ENCODE peak calls at places on chromosomes 11 and 22, in five cellular contexts. One of them, this sample, is unnamed.

GRCh38 chr22:33210129-33210784 is 152.1 kb upstream of the SYN3 start:
- DNase-seq in cardiac muscle cell: peak
- DNase-seq in activated CD4-positive, alpha-beta T cell treated with anti-CD3 and anti-CD28 coated beads for 24 hours: no peak
- DNase-seq in NCI-H2029: peak
- DNase-seq in NCI-H1417: peak
- DNase-seq in this sample: peak

GRCh38 chr11:125272092-125272491 is 107.5 kb downstream of the PKNOX2 start:
- DNase-seq in cardiac muscle cell: no peak
- DNase-seq in activated CD4-positive, alpha-beta T cell treated with anti-CD3 and anti-CD28 coated beads for 24 hours: no peak
- DNase-seq in NCI-H2029: no peak
- DNase-seq in NCI-H1417: no peak
- DNase-seq in this sample: no peak

GRCh38 chr11:43681543-43681942 is 1.0 kb downstream of the HSD17B12 start:
- DNase-seq in cardiac muscle cell: peak
- DNase-seq in activated CD4-positive, alpha-beta T cell treated with anti-CD3 and anti-CD28 coated beads for 24 hours: no peak
- DNase-seq in NCI-H2029: peak
- DNase-seq in NCI-H1417: peak
- DNase-seq in this sample: no peak

GRCh38 chr11:96388891-96389603 is 665 bp downstream of the CCDC82 start:
- DNase-seq in cardiac muscle cell: no peak
- DNase-seq in activated CD4-positive, alpha-beta T cell treated with anti-CD3 and anti-CD28 coated beads for 24 hours: no peak
- DNase-seq in NCI-H2029: no peak
- DNase-seq in NCI-H1417: no peak
- DNase-seq in this sample: peak

GRCh38 chr22:37893583-37893983 is 12.5 kb upstream of the MICALL1 start:
- DNase-seq in cardiac muscle cell: no peak
- DNase-seq in activated CD4-positive, alpha-beta T cell treated with anti-CD3 and anti-CD28 coated beads for 24 hours: no peak
- DNase-seq in NCI-H2029: no peak
- DNase-seq in NCI-H1417: no peak
- DNase-seq in this sample: no peak

GRCh38 chr22:32712644-32713355 is 88.7 kb upstream of the TIMP3 start:
- DNase-seq in cardiac muscle cell: peak
- DNase-seq in activated CD4-positive, alpha-beta T cell treated with anti-CD3 and anti-CD28 coated beads for 24 hours: no peak
- DNase-seq in NCI-H2029: no peak
- DNase-seq in NCI-H1417: no peak
- DNase-seq in this sample: no peak

GRCh38 chr11:34855754-34856095 is 60.5 kb downstream of the APIP start:
- DNase-seq in cardiac muscle cell: no peak
- DNase-seq in activated CD4-positive, alpha-beta T cell treated with anti-CD3 and anti-CD28 coated beads for 24 hours: no peak
- DNase-seq in NCI-H2029: no peak
- DNase-seq in NCI-H1417: no peak
- DNase-seq in this sample: no peak

GRCh38 chr11:2099523-2100316 is 39.5 kb downstream of the IGF2 start:
- DNase-seq in cardiac muscle cell: peak
- DNase-seq in activated CD4-positive, alpha-beta T cell treated with anti-CD3 and anti-CD28 coated beads for 24 hours: no peak
- DNase-seq in NCI-H2029: peak
- DNase-seq in NCI-H1417: peak
- DNase-seq in this sample: no peak

GRCh38 chr22:20391222-20391621 is 2.7 kb upstream of the ZNF74 start:
- DNase-seq in cardiac muscle cell: no peak
- DNase-seq in activated CD4-positive, alpha-beta T cell treated with anti-CD3 and anti-CD28 coated beads for 24 hours: no peak
- DNase-seq in NCI-H2029: no peak
- DNase-seq in NCI-H1417: no peak
- DNase-seq in this sample: no peak

GRCh38 chr11:96012086-96012824 is 88.3 kb upstream of the MTMR2 start:
- DNase-seq in cardiac muscle cell: peak
- DNase-seq in activated CD4-positive, alpha-beta T cell treated with anti-CD3 and anti-CD28 coated beads for 24 hours: peak
- DNase-seq in NCI-H2029: no peak
- DNase-seq in NCI-H1417: peak
- DNase-seq in this sample: peak

GRCh38 chr11:18704045-18704645 is 5.6 kb downstream of the TMEM86A start:
- DNase-seq in cardiac muscle cell: no peak
- DNase-seq in activated CD4-positive, alpha-beta T cell treated with anti-CD3 and anti-CD28 coated beads for 24 hours: no peak
- DNase-seq in NCI-H2029: no peak
- DNase-seq in NCI-H1417: no peak
- DNase-seq in this sample: no peak

GRCh38 chr22:50186789-50187523 is 1.2 kb downstream of the TRABD start:
- DNase-seq in cardiac muscle cell: no peak
- DNase-seq in activated CD4-positive, alpha-beta T cell treated with anti-CD3 and anti-CD28 coated beads for 24 hours: no peak
- DNase-seq in NCI-H2029: no peak
- DNase-seq in NCI-H1417: peak
- DNase-seq in this sample: no peak